ENCODE peak calls at places on chromosomes 3 and 15, in seven cellular contexts. Z is GM03348; M is stimulated activated CD8-positive, alpha-beta memory T cell treated with anti-CD3 and anti-CD28 coated beads, Interleukin-7, amount 100 ng/mL, for 24 hours; L is posterior cingulate gyrus; I is glomerular endothelial cell; J is LNCaP clone FGC; H is left colon. D is an unnamed sample.

GRCh38 chr15:67006089-67007065 is 59.0 kb upstream of the SMAD3 start:
- DNase-seq in Z (no peak), M (no peak), L (no peak), I (no peak), J (no peak), H (no peak), D (no peak)

GRCh38 chr3:8853081-8853480 is 83.7 kb upstream of the OXTR start:
- DNase-seq in Z (no peak), M (no peak), L (no peak), I (no peak), J (no peak), H (no peak), D (no peak)

GRCh38 chr3:12782172-12782815 is 14.2 kb upstream of the CAND2 start:
- DNase-seq in Z (no peak), M (no peak), L (no peak), I (no peak), J (peak; percentile 70), H (no peak), D (peak; percentile 47)

GRCh38 chr15:98853161-98853560 is 154.4 kb downstream of the PGPEP1L start:
- DNase-seq in Z (peak; percentile 85), M (peak; percentile 36), L (peak; percentile 87), I (peak; percentile 70), J (peak; percentile 79), H (peak; percentile 87), D (peak; percentile 65)

GRCh38 chr3:194773666-194774455 is 88.2 kb downstream of the FAM43A start:
- DNase-seq in Z (peak; percentile 50), M (no peak), L (no peak), I (no peak), J (no peak), H (no peak), D (no peak)

GRCh38 chr15:93314245-93314644 is 225.2 kb upstream of the RGMA start:
- DNase-seq in Z (no peak), M (no peak), L (no peak), I (no peak), J (no peak), H (no peak), D (no peak)

GRCh38 chr15:68806220-68807105 is 14.2 kb downstream of the ANP32A start:
- DNase-seq in Z (no peak), M (no peak), L (peak; percentile 72), I (no peak), J (no peak), H (no peak), D (no peak)

GRCh38 chr3:125220681-125221429 is 8.3 kb upstream of the SLC12A8 start:
- DNase-seq in Z (peak; percentile 43), M (no peak), L (no peak), I (no peak), J (no peak), H (no peak), D (no peak)

GRCh38 chr15:99741835-99742234 is 8.6 kb upstream of the LYSMD4 start:
- DNase-seq in Z (no peak), M (no peak), L (no peak), I (no peak), J (no peak), H (no peak), D (no peak)

GRCh38 chr3:41117398-41117870 is 81.9 kb upstream of the CTNNB1 start:
- DNase-seq in Z (peak; percentile 46), M (peak; percentile 56), L (peak; percentile 74), I (peak; percentile 84), J (no peak), H (peak; percentile 93), D (peak; percentile 54)